ENCODE peak calls at places on chromosomes 1 and 21, in five cellular contexts. A is colonic mucosa, K is Peyer's patch, U is pancreas, P is esophagus squamous epithelium. V is an unnamed sample.

GRCh38 chr1:201217851-201218250 is 27.2 kb downstream of the IGFN1 start:
- DNase-seq in P (no peak), A (peak), U (no peak), K (peak), V (no peak)

GRCh38 chr1:205325334-205325884 is 3.9 kb upstream of the NUAK2 start:
- DNase-seq in K (peak), A (peak), U (no peak), P (no peak), V (peak)

GRCh38 chr1:237267743-237268142 is 225.8 kb downstream of the RYR2 start:
- DNase-seq in A (no peak), P (no peak), U (no peak), K (no peak), V (no peak)

GRCh38 chr1:167695150-167695549 is 26.6 kb upstream of the MPZL1 start:
- DNase-seq in P (no peak), U (no peak), K (no peak), A (no peak), V (no peak)

GRCh38 chr21:32494946-32495703 is 82.6 kb downstream of the EVA1C start:
- DNase-seq in A (no peak), P (no peak), U (no peak), K (no peak), V (peak)

GRCh38 chr1:102318104-102318806 is 321.5 kb upstream of the OLFM3 start:
- DNase-seq in U (no peak), K (no peak), P (no peak), A (no peak), V (no peak)

GRCh38 chr21:16709866-16710550 is 802.8 kb upstream of the CXADR start:
- DNase-seq in P (no peak), A (no peak), K (no peak), U (no peak), V (peak)

GRCh38 chr1:84000954-84001495 is 2.1 kb upstream of the TTLL7 start:
- DNase-seq in U (no peak), K (no peak), A (no peak), P (no peak), V (no peak)

GRCh38 chr1:244788493-244789275 is 46.8 kb upstream of the COX20 start:
- DNase-seq in U (no peak), P (no peak), A (no peak), K (no peak), V (no peak)

GRCh38 chr1:117312453-117313138 is 54.7 kb upstream of the MAN1A2 start:
- DNase-seq in K (peak), P (no peak), U (no peak), A (no peak), V (peak)

GRCh38 chr1:224182866-224183590 is at the start of gene DEGS1:
- DNase-seq in K (peak), A (peak), U (peak), P (peak), V (peak)

GRCh38 chr1:180533571-180533987 is 25.2 kb upstream of the OVAAL start:
- DNase-seq in P (no peak), U (peak), K (peak), A (peak), V (peak)

GRCh38 chr1:80375662-80376061 is 1369.1 kb upstream of the ADGRL4 start:
- DNase-seq in A (no peak), U (no peak), P (no peak), K (no peak), V (peak)

GRCh38 chr1:29280780-29281131 is 44.4 kb downstream of the PTPRU start:
- DNase-seq in U (no peak), K (no peak), A (no peak), P (no peak), V (peak)

GRCh38 chr1:114479134-114479533 is 31.9 kb downstream of the TRIM33 start:
- DNase-seq in U (no peak), A (no peak), P (no peak), K (no peak), V (no peak)

GRCh38 chr1:176512966-176513365 is 50.0 kb downstream of the PAPPA2 start:
- DNase-seq in K (no peak), A (no peak), P (no peak), U (no peak), V (no peak)

GRCh38 chr21:18522181-18522771 is 118.7 kb upstream of the TMPRSS15 start:
- DNase-seq in K (no peak), A (no peak), U (no peak), P (no peak), V (peak)

GRCh38 chr1:24277420-24278169 is 41.6 kb upstream of the GRHL3 start:
- DNase-seq in A (no peak), K (no peak), P (no peak), U (no peak), V (peak)

GRCh38 chr1:226082587-226082917 is 20.0 kb downstream of the H3-3A start:
- DNase-seq in A (no peak), U (no peak), P (no peak), K (no peak), V (no peak)

GRCh38 chr1:177567393-177567792 is 396.6 kb downstream of the BRINP2 start:
- DNase-seq in A (no peak), U (no peak), K (no peak), P (no peak), V (no peak)

GRCh38 chr1:154961207-154961496 is 430 bp downstream of the PYGO2 start:
- DNase-seq in P (no peak), A (peak), K (no peak), U (no peak), V (no peak)

GRCh38 chr21:27149034-27149433 is 182.1 kb upstream of the ADAMTS5 start:
- DNase-seq in K (no peak), P (no peak), A (no peak), U (no peak), V (peak)

GRCh38 chr1:202691846-202692245 is 18.4 kb downstream of the SYT2 start:
- DNase-seq in A (no peak), K (no peak), P (no peak), U (no peak), V (no peak)

GRCh38 chr21:44568261-44568660 is 5.3 kb upstream of the KRTAP10-4 start:
- DNase-seq in A (no peak), U (no peak), K (peak), P (no peak), V (no peak)

GRCh38 chr1:8097077-8097799 is 71.1 kb upstream of the ERRFI1 start:
- DNase-seq in U (no peak), P (no peak), K (peak), A (peak), V (peak)

GRCh38 chr1:152699746-152700145 is 1.6 kb downstream of the LCE2A start:
- DNase-seq in A (no peak), U (no peak), P (no peak), K (no peak), V (no peak)

DNA sequence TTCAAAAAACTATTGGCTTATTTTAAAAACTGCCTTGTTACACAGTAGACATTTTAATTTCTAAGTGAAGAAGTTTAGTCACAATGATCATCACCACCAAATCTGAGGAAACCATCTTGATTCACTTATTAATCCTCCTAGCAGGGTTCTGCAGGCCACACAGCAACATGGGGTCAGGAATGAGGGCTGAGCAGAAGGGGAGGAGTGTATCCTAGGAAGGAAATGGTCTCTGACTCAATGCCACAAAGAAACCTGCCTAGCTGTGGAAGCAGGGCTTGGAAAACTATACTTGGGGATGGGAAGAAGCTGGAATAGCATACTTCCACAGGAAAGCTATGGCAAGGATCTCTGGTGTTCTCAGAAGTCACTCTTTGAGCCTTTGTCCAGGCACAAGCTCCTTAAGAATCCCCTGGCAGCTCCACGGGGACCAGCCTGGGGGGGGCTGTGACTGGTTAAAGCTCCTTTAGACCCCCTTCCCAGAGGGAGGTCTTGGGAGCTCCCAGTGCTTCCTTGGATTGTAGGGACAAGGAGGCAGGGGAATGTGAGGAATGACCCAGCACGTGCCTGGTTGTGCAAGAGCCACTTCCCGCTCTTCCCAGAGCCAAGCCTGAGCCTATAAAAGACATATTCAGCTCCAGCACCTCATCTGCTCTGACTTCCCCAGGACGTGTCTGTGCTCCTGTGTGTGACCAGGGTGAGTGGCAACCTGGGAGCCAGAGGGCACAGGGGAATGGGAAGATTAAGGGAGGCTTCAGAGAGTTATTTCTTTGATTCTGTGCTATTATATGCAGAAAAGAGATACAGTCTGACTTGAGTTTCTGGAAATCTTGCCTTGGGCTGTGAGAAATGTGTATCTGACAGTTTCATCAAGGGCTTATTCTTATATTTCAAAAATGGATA is at the start of gene LCE2A:
- DNase-seq in U (no peak), K (no peak), A (no peak), P (no peak), V (no peak)
- H3K4me3 ChIP-seq in U (no peak), K (no peak), A (no peak), P (no peak), V (no peak)

GRCh38 chr1:22591576-22591975 is 28.3 kb downstream of the EPHA8 start:
- DNase-seq in U (no peak), K (no peak), P (no peak), A (no peak), V (no peak)

GRCh38 chr1:22592051-22592450 is 28.8 kb downstream of the EPHA8 start:
- DNase-seq in P (no peak), K (no peak), A (no peak), U (no peak), V (no peak)

GRCh38 chr1:22595108-22595507 is 31.8 kb downstream of the EPHA8 start:
- DNase-seq in A (no peak), K (no peak), U (no peak), P (no peak), V (no peak)

GRCh38 chr1:22594396-22594795 is 31.1 kb downstream of the EPHA8 start:
- DNase-seq in K (no peak), P (no peak), U (no peak), A (no peak), V (no peak)

GRCh38 chr1:22592919-22593790 is 29.9 kb downstream of the EPHA8 start:
- DNase-seq in K (no peak), U (no peak), P (no peak), A (peak), V (no peak)
- H3K4me3 ChIP-seq in K (no peak), U (no peak), P (no peak), A (no peak), V (no peak)

DNA sequence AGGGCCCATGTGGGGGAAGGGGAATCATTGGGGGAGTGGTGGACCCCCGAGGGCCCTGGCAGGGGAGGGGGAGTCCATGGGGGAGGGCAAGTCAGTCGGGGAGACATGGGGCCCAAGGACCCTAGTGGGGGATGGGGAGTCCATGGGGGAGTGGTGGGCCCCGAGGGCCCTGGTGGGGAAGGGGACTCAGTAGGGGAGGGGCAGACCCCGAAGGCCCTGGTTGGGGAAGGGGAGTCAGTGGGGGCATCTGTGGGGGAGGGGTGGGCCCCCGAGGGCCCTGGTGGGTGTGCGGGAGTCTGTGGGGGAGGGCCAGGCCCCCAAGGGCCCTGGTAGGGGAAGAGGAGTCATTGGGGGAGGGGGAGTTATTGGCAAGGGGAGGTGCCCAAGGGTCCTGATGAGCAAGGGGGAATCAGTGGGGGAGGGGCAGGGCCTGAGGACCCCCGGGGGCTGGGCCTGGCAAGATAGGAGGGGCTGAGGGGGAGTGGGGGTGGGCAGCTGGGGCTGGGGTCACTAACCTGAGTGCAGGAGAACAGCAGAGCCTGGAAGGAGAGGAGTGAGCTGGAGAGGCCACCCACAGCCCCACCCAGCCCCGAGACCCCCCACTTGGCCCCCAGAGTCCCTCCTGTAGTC is 2.1 kb downstream of the MXRA8 start:
- DNase-seq in P (no peak), U (peak), A (no peak), K (no peak), V (no peak)
- H3K4me3 ChIP-seq in P (peak), U (no peak), A (peak), K (peak), V (peak)

GRCh38 chr1:22025368-22026154 is 24.1 kb downstream of the CELA3A start:
- DNase-seq in K (peak), A (peak), P (peak), U (peak), V (peak)

GRCh38 chr1:22024485-22025367 is 23.3 kb downstream of the CELA3A start:
- DNase-seq in P (no peak), A (peak), K (peak), U (no peak), V (peak)

GRCh38 chr1:22026924-22027289 is 25.4 kb downstream of the CELA3A start:
- DNase-seq in A (no peak), K (no peak), U (no peak), P (no peak), V (no peak)

GRCh38 chr1:22018583-22019559 is 17.4 kb downstream of the CELA3A start:
- DNase-seq in U (no peak), P (no peak), K (peak), A (no peak), V (peak)

GRCh38 chr1:22021061-22021460 is 19.6 kb downstream of the CELA3A start:
- DNase-seq in U (no peak), A (no peak), K (no peak), P (no peak), V (no peak)
- H3K4me3 ChIP-seq in U (no peak), A (no peak), K (no peak), P (no peak), V (no peak)

GRCh38 chr1:222546548-222547259 is 1.2 kb downstream of the HHIPL2 start:
- DNase-seq in A (no peak), P (no peak), U (no peak), K (no peak), V (peak)

GRCh38 chr1:222546091-222546490 is 1.8 kb downstream of the HHIPL2 start:
- DNase-seq in A (no peak), P (no peak), U (no peak), K (no peak), V (no peak)

GRCh38 chr1:222543817-222544216 is 4.1 kb downstream of the HHIPL2 start:
- DNase-seq in P (no peak), U (no peak), A (no peak), K (no peak), V (no peak)

GRCh38 chr1:222547260-222547614 is 667 bp downstream of the HHIPL2 start:
- DNase-seq in U (no peak), A (no peak), P (no peak), K (no peak), V (no peak)

DNA sequence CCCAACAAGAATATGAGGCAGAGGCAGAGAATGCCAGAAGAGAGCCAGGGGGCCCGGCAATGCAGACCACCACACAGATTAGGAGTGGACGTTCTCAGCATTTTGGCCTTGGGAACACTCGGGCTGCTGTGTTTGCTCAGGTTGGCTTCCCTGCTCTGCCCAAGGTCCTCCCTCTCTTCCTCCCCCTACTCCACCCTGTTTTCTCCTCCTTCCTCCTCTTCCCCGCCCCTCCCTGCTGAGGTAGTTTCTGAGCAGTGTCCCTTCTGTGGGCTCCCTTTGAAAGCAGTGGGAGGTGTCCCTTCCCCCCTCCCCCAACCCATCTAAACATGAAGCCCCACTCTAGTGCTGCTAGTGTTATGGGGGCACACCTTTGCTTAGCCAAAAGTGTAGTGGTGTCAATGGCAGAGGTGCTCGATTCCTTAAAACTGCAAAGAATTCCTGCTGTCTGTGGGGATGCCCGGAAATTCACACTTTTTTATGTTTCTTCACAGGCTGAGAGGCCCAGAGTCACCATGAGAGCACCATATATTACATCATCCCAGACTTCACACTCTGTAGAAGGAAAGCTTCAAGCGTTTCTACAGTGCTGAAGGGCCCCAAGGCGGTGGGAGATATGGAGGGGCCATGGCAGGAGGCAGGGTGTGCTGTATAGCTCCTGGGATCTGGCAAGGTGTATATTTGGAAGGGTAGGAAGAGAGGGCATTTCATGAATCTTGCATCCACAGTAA is at the start of gene HHIPL2:
- DNase-seq in A (no peak), K (no peak), P (no peak), U (no peak), V (no peak)
- H3K4me3 ChIP-seq in A (no peak), K (no peak), P (no peak), U (no peak), V (no peak)

GRCh38 chr1:150808851-150809250 is 791 bp upstream of the CTSK start:
- DNase-seq in P (no peak), U (no peak), K (no peak), A (no peak), V (no peak)
- H3K4me3 ChIP-seq in P (peak), U (no peak), K (no peak), A (no peak), V (no peak)

GRCh38 chr1:81703352-81703735 is 97.4 kb upstream of the ADGRL2 start:
- DNase-seq in K (no peak), A (no peak), U (no peak), P (no peak), V (peak)

GRCh38 chr1:81708239-81708638 is 92.5 kb upstream of the ADGRL2 start:
- DNase-seq in P (no peak), K (no peak), A (no peak), U (no peak), V (no peak)

GRCh38 chr1:81703736-81704463 is 96.8 kb upstream of the ADGRL2 start:
- DNase-seq in P (no peak), U (no peak), A (no peak), K (no peak), V (no peak)

GRCh38 chr1:81702903-81703302 is 97.8 kb upstream of the ADGRL2 start:
- DNase-seq in A (no peak), K (no peak), U (no peak), P (no peak), V (peak)

DNA sequence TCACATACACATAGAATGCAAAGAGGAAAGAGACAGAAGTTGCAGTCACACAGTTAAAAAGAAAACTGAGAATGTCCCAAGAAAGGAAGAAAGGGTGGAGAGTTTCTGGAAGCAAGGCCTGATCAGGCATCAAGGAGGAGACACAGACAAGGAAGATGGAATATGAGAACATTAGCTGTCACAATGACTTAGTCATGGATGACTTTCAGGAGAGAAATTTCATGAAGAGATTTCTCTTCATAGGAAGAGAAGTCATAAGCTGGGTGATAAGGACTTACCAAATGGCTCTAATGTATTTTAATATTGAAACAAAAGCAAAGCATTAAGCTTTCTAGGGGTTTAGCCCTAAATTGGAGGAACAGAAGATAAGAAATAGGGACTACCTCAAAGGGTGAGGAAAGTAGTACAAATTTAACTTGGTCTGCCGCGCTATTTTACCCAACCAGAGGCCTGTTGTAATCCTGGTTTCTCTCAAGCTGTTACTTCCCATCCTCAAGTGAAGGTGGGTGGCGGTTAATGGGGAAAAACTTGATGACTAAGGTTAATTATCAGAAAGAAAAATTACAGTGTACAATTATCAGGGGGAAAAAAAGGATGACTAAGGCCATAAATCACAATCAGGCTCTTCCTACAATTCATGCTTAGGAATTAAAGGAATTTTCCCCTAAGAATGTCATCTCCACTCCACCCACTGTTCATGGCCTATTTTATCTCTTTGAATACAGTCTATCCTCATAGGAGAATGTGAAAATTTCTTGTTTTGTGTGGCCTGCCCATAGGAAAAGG is 93.9 kb upstream of the ADGRL2 start:
- DNase-seq in U (no peak), K (no peak), A (no peak), P (no peak), V (peak)
- H3K4me3 ChIP-seq in U (no peak), K (no peak), A (no peak), P (no peak), V (no peak)

V was measured in astrocyte of the spinal cord.